ENCODE peak calls at places on chromosome 12, in five cellular contexts. X is CD8-positive, alpha-beta T cell; M is OCI-LY7; W is tibial artery; S is body of pancreas. U is an unnamed sample.

GRCh38 chr12:107318804-107319535 is 225.6 kb upstream of the CRY1 start:
- DNase-seq in X (peak; percentile 30), M (no peak), W (no peak), S (peak; percentile 17), U (peak; percentile 43)

GRCh38 chr12:18811268-18811667 is 73.3 kb downstream of the CAPZA3 start:
- DNase-seq in X (no peak), M (no peak), W (no peak), S (no peak), U (peak; percentile 73)

GRCh38 chr12:118059645-118060275 is 1.2 kb downstream of the WSB2 start:
- DNase-seq in X (no peak), M (no peak), W (no peak), S (no peak), U (no peak)

GRCh38 chr12:10214877-10215267 is 2.2 kb downstream of the GABARAPL1 start:
- DNase-seq in X (no peak), M (no peak), W (no peak), S (no peak), U (no peak)

GRCh38 chr12:107330901-107331431 is 237.6 kb upstream of the CRY1 start:
- DNase-seq in X (no peak), M (no peak), W (no peak), S (no peak), U (no peak)

GRCh38 chr12:118145798-118146156 is 9.9 kb downstream of the PEBP1 start:
- DNase-seq in X (no peak), M (no peak), W (no peak), S (no peak), U (no peak)

GRCh38 chr12:7108928-7109920 is at the start of gene C1RL:
- DNase-seq in X (peak; percentile 65), M (peak; percentile 72), W (peak; percentile 97), S (peak; percentile 95), U (peak; percentile 95)

GRCh38 chr12:93381183-93381975 is 3.7 kb downstream of the NUDT4 start:
- DNase-seq in X (no peak), M (no peak), W (no peak), S (no peak), U (no peak)

GRCh38 chr12:104796475-104796862 is 161.6 kb downstream of the SLC41A2 start:
- DNase-seq in X (no peak), M (no peak), W (no peak), S (no peak), U (no peak)

GRCh38 chr12:97800561-97800960 is 338.0 kb downstream of the RMST start:
- DNase-seq in X (no peak), M (no peak), W (no peak), S (no peak), U (no peak)

GRCh38 chr12:114319422-114319821 is 86.5 kb downstream of the TBX5 start:
- DNase-seq in X (no peak), M (no peak), W (no peak), S (no peak), U (peak; percentile 52)

GRCh38 chr12:7769999-7770398 is 5.0 kb downstream of the NANOGNB start:
- DNase-seq in X (no peak), M (no peak), W (no peak), S (no peak), U (no peak)

GRCh38 chr12:99476956-99477355 is 170.6 kb upstream of the GARIN6 start:
- DNase-seq in X (no peak), M (no peak), W (no peak), S (no peak), U (no peak)

GRCh38 chr12:11884661-11885060 is 186.1 kb upstream of the BCL2L14 start:
- DNase-seq in X (no peak), M (no peak), W (no peak), S (no peak), U (no peak)

GRCh38 chr12:19201653-19202052 is 72.1 kb downstream of the PLEKHA5 start:
- DNase-seq in X (no peak), M (no peak), W (no peak), S (no peak), U (no peak)

GRCh38 chr12:75390156-75390898 is 562 bp upstream of the GLIPR1L2 start:
- DNase-seq in X (no peak), M (no peak), W (no peak), S (no peak), U (no peak)

GRCh38 chr12:114933428-114934160 is 249.6 kb upstream of the TBX3 start:
- DNase-seq in X (no peak), M (no peak), W (no peak), S (no peak), U (no peak)

GRCh38 chr12:98653866-98654493 is 8.9 kb downstream of the APAF1 start:
- DNase-seq in X (no peak), M (peak; percentile 71), W (no peak), S (no peak), U (peak; percentile 47)

GRCh38 chr12:80679346-80680131 is 27.9 kb upstream of the MYF6 start:
- DNase-seq in X (no peak), M (no peak), W (no peak), S (no peak), U (no peak)

GRCh38 chr12:80684077-80684495 is 23.3 kb upstream of the MYF6 start:
- DNase-seq in X (no peak), M (no peak), W (no peak), S (no peak), U (peak; percentile 8)

GRCh38 chr12:80681287-80681686 is 26.1 kb upstream of the MYF6 start:
- DNase-seq in X (no peak), M (no peak), W (no peak), S (no peak), U (no peak)

GRCh38 chr12:80677994-80678393 is 29.4 kb upstream of the MYF6 start:
- DNase-seq in X (no peak), M (no peak), W (no peak), S (no peak), U (no peak)

GRCh38 chr12:80681786-80682185 is 25.6 kb upstream of the MYF6 start:
- DNase-seq in X (no peak), M (no peak), W (no peak), S (no peak), U (no peak)
- H3K4me3 ChIP-seq in X (no peak overlapping the region), M (no peak overlapping the region), W (no peak overlapping the region), S (no peak overlapping the region), U (no peak overlapping the region)

GRCh38 chr12:48678561-48679185 is 3.4 kb downstream of the KANSL2 start:
- DNase-seq in X (no peak), M (no peak), W (no peak), S (no peak), U (no peak)
- H3K4me3 ChIP-seq in X (no peak overlapping the region), M (peak overlapping the region; percentile 87), W (no peak overlapping the region), S (no peak overlapping the region), U (no peak overlapping the region)

GRCh38 chr12:87231818-87232217 is 797.4 kb downstream of the C12orf50 start:
- DNase-seq in X (no peak), M (no peak), W (no peak), S (no peak), U (no peak)

GRCh38 chr12:87233636-87234035 is 795.6 kb downstream of the C12orf50 start:
- DNase-seq in X (no peak), M (no peak), W (no peak), S (no peak), U (no peak)

GRCh38 chr12:87238466-87238865 is 790.7 kb downstream of the C12orf50 start:
- DNase-seq in X (no peak), M (no peak), W (no peak), S (no peak), U (no peak)

DNA sequence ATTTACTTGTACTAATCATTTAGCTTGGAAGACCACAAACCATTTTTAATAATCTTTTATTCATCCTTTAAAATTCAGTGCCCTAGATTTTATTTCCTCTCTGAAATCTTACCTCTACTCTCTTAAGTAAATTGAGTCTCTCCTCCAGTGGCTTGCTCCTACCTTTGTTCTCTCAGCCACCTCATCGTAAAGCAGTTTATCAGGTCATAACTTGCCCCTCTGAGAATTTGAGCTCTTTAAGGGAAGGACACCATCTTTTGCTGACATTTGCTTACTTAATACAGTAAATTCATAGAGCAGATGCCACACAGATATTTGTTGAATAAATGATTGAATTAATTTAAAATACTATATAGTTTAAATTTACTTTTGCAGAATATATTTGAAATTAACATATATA is 794.3 kb downstream of the C12orf50 start:
- DNase-seq in X (no peak), M (no peak), W (no peak), S (no peak), U (no peak)
- H3K4me3 ChIP-seq in X (no peak overlapping the region), M (no peak overlapping the region), W (no peak overlapping the region), S (no peak overlapping the region), U (no peak overlapping the region)

GRCh38 chr12:32517966-32518365 is 118.6 kb downstream of the FGD4 start:
- DNase-seq in X (no peak), M (no peak), W (no peak), S (no peak), U (no peak)

GRCh38 chr12:32512379-32512778 is 113.0 kb downstream of the FGD4 start:
- DNase-seq in X (no peak), M (no peak), W (no peak), S (no peak), U (no peak)

GRCh38 chr12:32512910-32513309 is 113.6 kb downstream of the FGD4 start:
- DNase-seq in X (no peak), M (no peak), W (no peak), S (no peak), U (no peak)

GRCh38 chr12:32516230-32516629 is 116.9 kb downstream of the FGD4 start:
- DNase-seq in X (no peak), M (peak; percentile 53), W (no peak), S (no peak), U (no peak)

DNA sequence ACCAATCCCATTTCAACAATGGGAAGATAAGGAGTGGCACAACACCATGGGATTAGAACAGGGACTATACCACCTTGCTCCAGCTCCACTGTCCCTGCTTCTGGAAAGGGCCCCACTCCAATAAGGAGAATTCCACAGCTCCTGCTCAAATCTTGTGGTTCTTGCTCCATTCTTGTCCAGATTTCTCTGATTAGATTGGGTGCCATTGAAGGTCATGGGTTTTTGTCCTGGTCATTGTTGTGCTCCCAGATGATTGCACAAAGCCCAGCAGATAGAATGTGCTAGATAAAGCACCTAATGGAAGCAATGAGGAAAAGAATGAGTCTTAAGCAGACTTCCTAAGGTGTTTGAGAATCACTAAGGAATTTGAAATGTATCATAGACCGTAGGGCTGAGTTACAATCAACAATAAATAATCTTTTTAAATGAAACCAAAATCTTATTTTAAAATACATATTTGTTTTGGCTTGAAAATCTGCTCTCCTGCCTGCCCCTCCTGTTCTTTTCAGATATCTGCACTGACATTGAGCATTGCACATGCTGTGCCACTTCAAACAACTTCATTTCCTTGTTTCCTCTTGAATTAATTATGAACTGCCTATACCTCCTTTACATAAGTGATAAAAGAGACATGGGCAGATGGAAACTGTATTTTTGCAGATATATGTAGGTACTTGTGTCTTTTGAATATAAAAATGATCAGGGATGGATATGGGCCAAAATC is 115.9 kb downstream of the FGD4 start:
- DNase-seq in X (no peak), M (peak; percentile 51), W (no peak), S (no peak), U (no peak)
- H3K4me3 ChIP-seq in X (no peak overlapping the region), M (peak overlapping the region; percentile 22), W (no peak overlapping the region), S (no peak overlapping the region), U (no peak overlapping the region)

DNA sequence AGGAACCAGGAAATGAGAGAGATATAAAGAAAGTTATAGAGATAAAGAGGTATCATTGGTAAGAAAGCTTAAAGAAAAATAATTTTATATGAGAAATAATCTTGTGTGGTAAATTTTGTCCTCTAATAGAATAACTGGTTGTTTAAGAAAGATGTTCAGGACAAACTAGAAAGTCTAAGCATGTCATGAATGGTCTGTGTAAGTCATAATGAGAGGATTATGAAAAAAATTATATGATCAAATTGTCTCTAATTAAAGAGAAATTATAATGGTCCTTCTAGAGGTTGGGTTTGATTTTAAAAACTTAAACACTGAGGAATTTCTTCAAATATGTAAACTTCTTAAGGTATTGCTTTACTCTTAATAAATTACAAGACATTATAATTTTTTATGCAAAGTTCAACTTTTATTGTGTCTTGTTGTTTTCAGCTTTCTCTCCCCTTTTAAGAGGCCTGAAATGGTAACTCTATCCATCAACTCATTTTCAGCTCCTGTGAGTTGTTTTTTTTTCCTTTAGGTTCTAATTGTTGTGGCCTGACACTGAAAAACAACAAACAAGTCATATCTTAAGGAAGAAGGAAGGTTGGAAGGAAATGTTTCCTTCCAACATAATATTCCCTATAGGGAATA is 88.2 kb upstream of the CNOT2 start:
- DNase-seq in X (no peak), M (peak; percentile 65), W (no peak), S (no peak), U (peak; percentile 4)
- H3K4me3 ChIP-seq in X (no peak overlapping the region), M (no peak overlapping the region), W (no peak overlapping the region), S (no peak overlapping the region), U (no peak overlapping the region)

U was measured in cardiac muscle cell.